ENCODE peak calls at places on chromosome 6, in eight cellular contexts. Y is activated naive CD4-positive, alpha-beta T cell; A is cardiac fibroblast; S is esophagus muscularis mucosa; R is OCI-LY7; V is memory B cell; K is NCI-H1694; Z is stimulated activated CD4-positive, alpha-beta T cell treated with anti-CD3 and anti-CD28 coated beads, Interleukin-12 subunit alpha, Interleukin-12 subunit beta, amount 100 ng/mL, for 4 hours. O is an unnamed sample.

GRCh38 chr6:15501806-15502450 is 160.9 kb downstream of the DTNBP1 start:
- DNase-seq in Y (no peak), A (peak), S (no peak), R (no peak), V (no peak), K (no peak), Z (no peak), O (no peak)

GRCh38 chr6:133198725-133199124 is 42.4 kb upstream of the EYA4 start:
- DNase-seq in Y (no peak), A (no peak), S (no peak), R (no peak), V (no peak), K (no peak), Z (no peak), O (no peak)

GRCh38 chr6:169723200-169723909 is 945 bp downstream of the PHF10 start:
- DNase-seq in Y (peak), A (peak), S (peak), R (peak), V (peak), K (no peak), Z (peak), O (peak)

GRCh38 chr6:122322824-122323223 is 76.6 kb upstream of the HSF2 start:
- DNase-seq in Y (no peak), A (peak), S (no peak), R (no peak), V (no peak), K (no peak), Z (no peak), O (no peak)

GRCh38 chr6:110491644-110492317 is 15.4 kb upstream of the SLC22A16 start:
- DNase-seq in Y (no peak), A (peak), S (no peak), R (no peak), V (no peak), K (no peak), Z (no peak), O (peak)

GRCh38 chr6:107128175-107128574 is 12.9 kb upstream of the BEND3 start:
- DNase-seq in Y (no peak), A (peak), S (no peak), R (no peak), V (no peak), K (no peak), Z (no peak), O (no peak)

GRCh38 chr6:111724505-111724904 is 118.8 kb upstream of the TRAF3IP2 start:
- DNase-seq in Y (no peak), A (no peak), S (no peak), R (peak), V (peak), K (no peak), Z (no peak), O (peak)

GRCh38 chr6:96450082-96450759 is 71.4 kb upstream of the UFL1 start:
- DNase-seq in Y (no peak), A (no peak), S (no peak), R (no peak), V (no peak), K (no peak), Z (no peak), O (no peak)

GRCh38 chr6:16270178-16270794 is 31.9 kb downstream of the GMPR start:
- DNase-seq in Y (no peak), A (no peak), S (no peak), R (no peak), V (no peak), K (no peak), Z (no peak), O (no peak)

GRCh38 chr6:3013486-3013885 is 13.8 kb downstream of the NQO2 start:
- DNase-seq in Y (no peak), A (peak), S (no peak), R (no peak), V (no peak), K (no peak), Z (no peak), O (no peak)

GRCh38 chr6:53134601-53135235 is 13.9 kb downstream of the GCM1 start:
- DNase-seq in Y (no peak), A (no peak), S (no peak), R (no peak), V (no peak), K (no peak), Z (no peak), O (no peak)

GRCh38 chr6:44176130-44176934 is 17.7 kb downstream of the CAPN11 start:
- DNase-seq in Y (no peak), A (no peak), S (no peak), R (no peak), V (no peak), K (no peak), Z (no peak), O (no peak)

GRCh38 chr6:108940741-108941140 is 92.5 kb downstream of the ARMC2 start:
- DNase-seq in Y (no peak), A (no peak), S (no peak), R (no peak), V (no peak), K (no peak), Z (no peak), O (no peak)

GRCh38 chr6:112432853-112433252 is 85.7 kb downstream of the RFPL4B start:
- DNase-seq in Y (no peak), A (no peak), S (no peak), R (no peak), V (no peak), K (no peak), Z (no peak), O (no peak)

GRCh38 chr6:13796781-13797180 is 17.6 kb downstream of the MCUR1 start:
- DNase-seq in Y (no peak), A (no peak), S (no peak), R (no peak), V (no peak), K (no peak), Z (no peak), O (no peak)

GRCh38 chr6:105815657-105816555 is 270.2 kb upstream of the PRDM1 start:
- DNase-seq in Y (no peak), A (no peak), S (no peak), R (no peak), V (no peak), K (peak), Z (no peak), O (no peak)

GRCh38 chr6:938271-939046 is 245.5 kb upstream of the EXOC2 start:
- DNase-seq in Y (no peak), A (no peak), S (peak), R (no peak), V (no peak), K (no peak), Z (no peak), O (no peak)

GRCh38 chr6:137094411-137095008 is 49.7 kb upstream of the IL20RA start:
- DNase-seq in Y (no peak), A (peak), S (no peak), R (peak), V (peak), K (peak), Z (peak), O (peak)

GRCh38 chr6:74137910-74138309 is 441.9 kb downstream of the CD109 start:
- DNase-seq in Y (no peak), A (peak), S (no peak), R (no peak), V (no peak), K (no peak), Z (no peak), O (no peak)

GRCh38 chr6:12823847-12824246 is 107.3 kb downstream of the PHACTR1 start:
- DNase-seq in Y (no peak), A (no peak), S (no peak), R (no peak), V (no peak), K (no peak), Z (no peak), O (no peak)

GRCh38 chr6:55882731-55883595 is 7.6 kb upstream of the BMP5 start:
- DNase-seq in Y (no peak), A (peak), S (no peak), R (no peak), V (no peak), K (no peak), Z (no peak), O (no peak)

GRCh38 chr6:9632026-9632425 is 782.8 kb downstream of the TFAP2A start:
- DNase-seq in Y (no peak), A (no peak), S (no peak), R (no peak), V (no peak), K (no peak), Z (no peak), O (no peak)

GRCh38 chr6:53309897-53310291 is 38.9 kb downstream of the ELOVL5 start:
- DNase-seq in Y (no peak), A (no peak), S (no peak), R (no peak), V (no peak), K (no peak), Z (no peak), O (no peak)

GRCh38 chr6:35445691-35446090 is 6.4 kb upstream of the FANCE start:
- DNase-seq in Y (no peak), A (no peak), S (no peak), R (no peak), V (no peak), K (no peak), Z (no peak), O (no peak)

GRCh38 chr6:69362209-69362608 is 434.6 kb downstream of the LMBRD1 start:
- DNase-seq in Y (no peak), A (no peak), S (no peak), R (no peak), V (no peak), K (no peak), Z (no peak), O (no peak)

GRCh38 chr6:83838727-83839126 is 14.4 kb upstream of the RIPPLY2 start:
- DNase-seq in Y (no peak), A (no peak), S (no peak), R (no peak), V (no peak), K (no peak), Z (no peak), O (no peak)

GRCh38 chr6:38068854-38069253 is 249.3 kb downstream of the ZFAND3 start:
- DNase-seq in Y (no peak), A (peak), S (no peak), R (no peak), V (no peak), K (peak), Z (no peak), O (no peak)

GRCh38 chr6:21305827-21306469 is 287.6 kb upstream of the SOX4 start:
- DNase-seq in Y (no peak), A (peak), S (no peak), R (no peak), V (no peak), K (no peak), Z (no peak), O (no peak)

GRCh38 chr6:166656269-166657206 is 29.5 kb upstream of the RPS6KA2 start:
- DNase-seq in Y (no peak), A (no peak), S (no peak), R (no peak), V (no peak), K (no peak), Z (no peak), O (no peak)

GRCh38 chr6:7404546-7404945 is 14.9 kb downstream of the RIOK1 start:
- DNase-seq in Y (no peak), A (no peak), S (no peak), R (no peak), V (no peak), K (no peak), Z (no peak), O (no peak)

GRCh38 chr6:9467746-9468145 is 947.1 kb downstream of the TFAP2A start:
- DNase-seq in Y (no peak), A (peak), S (no peak), R (no peak), V (no peak), K (no peak), Z (no peak), O (no peak)